ENCODE peak calls at places on chromosomes 13 and 19, in four cellular contexts. H, K, O and Y are unnamed samples.

GRCh38 chr13:111864566-111864965 is 202.4 kb upstream of the SOX1 start:
- DNase-seq in K (no peak), H (no peak), O (no peak), Y (no peak)

GRCh38 chr19:31312004-31312403 is 37.2 kb downstream of the TSHZ3 start:
- DNase-seq in O (peak), K (no peak), H (no peak), Y (peak)

GRCh38 chr19:3932931-3933810 is at the start of gene NMRK2:
- DNase-seq in K (no peak), O (no peak), H (no peak), Y (no peak)

GRCh38 chr13:50131998-50132936 is 117.0 kb downstream of the KCNRG start:
- DNase-seq in K (no peak), O (no peak), H (no peak), Y (peak)

GRCh38 chr19:13014101-13014920 is 19.0 kb downstream of the NFIX start:
- DNase-seq in O (peak), H (no peak), K (no peak), Y (no peak)

GRCh38 chr19:18669524-18669817 is 14.0 kb upstream of the CRTC1 start:
- DNase-seq in K (no peak), O (no peak), H (no peak), Y (peak)

GRCh38 chr19:41928221-41928683 is at the start of gene ERFL:
- DNase-seq in O (no peak), K (no peak), H (no peak), Y (no peak)

GRCh38 chr19:33246729-33247440 is 21.2 kb upstream of the SLC7A10 start:
- DNase-seq in K (no peak), H (no peak), O (no peak), Y (no peak)

GRCh38 chr13:106518535-106518934 is 16.9 kb downstream of the EFNB2 start:
- DNase-seq in O (no peak), H (no peak), K (no peak), Y (no peak)

GRCh38 chr19:38975214-38975860 is at the start of gene FBXO17:
- DNase-seq in O (peak), K (peak), H (peak), Y (peak)

GRCh38 chr13:99916366-99917103 is 55.0 kb downstream of the ZIC5 start:
- DNase-seq in H (peak), O (peak), K (no peak), Y (peak)

GRCh38 chr19:45443462-45444317 is 20.0 kb upstream of the ERCC1 start:
- DNase-seq in K (peak), H (peak), O (peak), Y (peak)

DNA sequence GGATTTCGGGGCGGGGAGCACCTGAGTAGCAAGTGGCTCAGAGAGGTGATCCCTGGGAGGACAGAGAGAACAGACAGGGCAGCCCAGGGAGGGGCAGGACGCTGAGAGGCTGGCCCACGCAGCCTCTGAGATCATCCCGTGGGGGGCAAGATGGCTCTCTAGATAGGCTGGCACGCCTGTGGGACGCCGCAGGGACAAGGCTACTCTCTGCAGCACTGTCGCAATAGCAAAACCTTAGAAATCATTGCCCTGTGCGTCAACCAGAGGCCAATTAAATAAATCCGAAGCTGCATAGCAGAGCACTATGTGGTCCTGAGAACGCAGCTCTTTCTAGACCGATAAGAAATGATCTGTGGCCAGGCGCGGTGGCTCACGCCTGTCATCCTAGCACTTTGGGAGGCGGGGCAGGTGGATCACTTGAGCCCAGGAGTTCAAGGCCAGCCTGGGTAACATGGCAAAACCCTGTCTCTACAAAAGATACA is 5.1 kb downstream of the PEX11G start:
- DNase-seq in O (no peak), H (no peak), K (peak), Y (no peak)
- TF ChIP-seq CTCF in O (no peak), H (no peak), K (no peak), Y (no peak)

DNA sequence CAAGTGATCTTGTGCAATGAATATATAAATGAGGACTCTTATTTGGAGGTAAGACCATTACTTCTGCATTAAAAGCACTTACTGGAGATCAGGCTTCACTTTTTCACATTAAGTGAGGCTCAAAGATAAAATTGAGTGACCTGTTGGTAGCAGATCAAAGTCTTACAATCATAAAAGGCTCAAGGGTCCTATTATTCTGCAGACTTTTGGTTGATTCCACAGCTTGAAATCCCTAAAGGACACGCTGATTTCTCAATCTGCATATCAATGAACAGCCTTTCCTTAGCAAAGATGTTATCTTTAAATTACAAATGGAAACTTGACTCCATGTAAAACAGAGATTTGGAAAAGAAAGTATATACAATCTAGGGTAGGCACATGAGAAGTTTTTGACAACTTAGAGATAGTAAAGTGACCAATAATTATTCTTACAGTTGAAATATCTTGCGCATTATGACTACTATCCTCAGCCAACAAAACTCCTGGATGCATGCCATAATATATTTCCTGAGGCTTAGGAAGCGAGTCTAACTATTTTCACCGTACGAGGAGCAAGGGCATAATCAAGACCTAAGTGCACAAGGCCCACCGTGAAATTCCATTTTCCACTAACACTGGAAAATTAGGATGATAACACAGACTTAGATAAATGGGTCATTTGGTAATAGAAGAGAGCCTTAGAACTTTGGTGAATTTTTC is 640.7 kb downstream of the LIG4 start:
- DNase-seq in O (no peak), H (no peak), K (no peak), Y (no peak)
- H3K4me3 ChIP-seq in O (no peak), H (no peak), K (no peak), Y (no peak)

DNA sequence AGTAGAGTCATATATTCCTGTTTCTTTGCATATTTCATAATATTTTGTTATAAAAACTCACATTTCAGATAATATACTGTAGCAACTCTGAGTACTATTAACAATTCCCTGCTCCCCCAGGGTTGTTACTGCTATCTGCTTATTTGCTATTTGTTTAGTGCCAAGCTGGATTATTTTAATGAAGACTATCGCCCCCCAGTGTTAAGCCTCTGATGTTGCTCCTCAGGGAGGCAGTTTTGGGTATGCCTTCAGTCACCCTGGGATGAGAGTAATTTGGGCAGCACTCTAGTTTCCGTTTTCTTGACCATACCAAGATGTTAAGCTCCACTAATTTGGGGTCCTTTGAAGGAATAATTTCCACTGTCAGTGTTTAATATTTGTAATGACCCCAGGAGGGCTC is 46.0 kb downstream of the MICU2 start:
- DNase-seq in H (no peak), O (peak), K (no peak), Y (no peak)
- TF ChIP-seq CTCF in H (peak), O (peak), K (peak), Y (peak)

GRCh38 chr13:27358420-27358819 is 66.0 kb upstream of the GTF3A start:
- DNase-seq in K (no peak), H (no peak), O (no peak), Y (no peak)

GRCh38 chr13:27360562-27360961 is 63.9 kb upstream of the GTF3A start:
- DNase-seq in H (no peak), K (no peak), O (no peak), Y (no peak)

GRCh38 chr13:27367570-27367969 is 56.8 kb upstream of the GTF3A start:
- DNase-seq in O (no peak), K (no peak), H (peak), Y (no peak)

GRCh38 chr13:27359203-27359821 is 65.1 kb upstream of the GTF3A start:
- DNase-seq in K (peak), H (peak), O (peak), Y (peak)

GRCh38 chr13:27362064-27362751 is 62.2 kb upstream of the GTF3A start:
- DNase-seq in H (peak), O (peak), K (peak), Y (peak)
- H3K4me3 ChIP-seq in H (peak), O (peak), K (peak), Y (peak)

DNA sequence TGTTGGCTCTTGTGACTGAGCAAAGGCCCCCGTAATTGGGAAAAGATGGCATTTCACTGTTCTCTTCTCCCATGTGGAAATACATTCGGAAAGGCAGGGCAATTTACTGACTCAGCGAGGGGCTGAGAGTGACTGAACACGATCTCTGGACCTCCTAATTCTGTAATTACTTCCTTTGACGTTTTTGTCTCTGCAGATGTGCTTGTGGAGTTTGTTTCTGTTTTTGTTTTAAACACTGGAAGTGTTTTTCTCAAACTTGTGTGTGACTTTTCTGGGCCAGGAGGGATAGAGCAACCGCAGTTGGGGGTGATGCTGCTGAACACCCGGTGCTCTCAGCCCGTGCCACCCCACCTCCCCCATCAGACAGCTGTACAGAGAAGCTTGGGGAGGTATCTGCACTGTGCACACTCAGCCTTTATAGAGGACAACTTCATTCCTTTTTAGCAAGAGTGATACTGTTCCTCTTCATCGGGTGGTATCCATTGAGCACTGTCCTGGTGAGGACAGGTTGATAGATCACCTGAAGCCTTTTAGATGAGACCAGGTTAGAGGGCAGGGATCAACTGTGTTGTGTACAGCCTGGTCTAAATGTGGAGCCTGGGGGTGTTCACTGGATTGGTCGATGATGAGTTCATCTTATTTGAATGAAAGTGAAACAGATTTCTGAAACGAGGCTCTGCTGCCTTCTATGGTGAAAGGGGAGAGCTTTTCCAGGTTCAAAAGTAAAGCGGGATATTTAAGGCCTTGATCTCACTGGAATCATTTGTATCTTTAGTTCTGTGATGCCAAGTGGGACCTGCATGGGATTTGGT is 117.4 kb downstream of the ESD start:
- DNase-seq in K (no peak), O (peak), H (no peak), Y (peak)
- TF ChIP-seq CTCF in K (no peak), O (peak), H (no peak), Y (no peak)

GRCh38 chr19:40467007-40467565 is 285 bp downstream of the SPTBN4 start:
- DNase-seq in O (no peak), K (peak), H (peak), Y (no peak)
- H3K4me3 ChIP-seq in O (peak), K (peak), H (no peak), Y (no peak)

DNA sequence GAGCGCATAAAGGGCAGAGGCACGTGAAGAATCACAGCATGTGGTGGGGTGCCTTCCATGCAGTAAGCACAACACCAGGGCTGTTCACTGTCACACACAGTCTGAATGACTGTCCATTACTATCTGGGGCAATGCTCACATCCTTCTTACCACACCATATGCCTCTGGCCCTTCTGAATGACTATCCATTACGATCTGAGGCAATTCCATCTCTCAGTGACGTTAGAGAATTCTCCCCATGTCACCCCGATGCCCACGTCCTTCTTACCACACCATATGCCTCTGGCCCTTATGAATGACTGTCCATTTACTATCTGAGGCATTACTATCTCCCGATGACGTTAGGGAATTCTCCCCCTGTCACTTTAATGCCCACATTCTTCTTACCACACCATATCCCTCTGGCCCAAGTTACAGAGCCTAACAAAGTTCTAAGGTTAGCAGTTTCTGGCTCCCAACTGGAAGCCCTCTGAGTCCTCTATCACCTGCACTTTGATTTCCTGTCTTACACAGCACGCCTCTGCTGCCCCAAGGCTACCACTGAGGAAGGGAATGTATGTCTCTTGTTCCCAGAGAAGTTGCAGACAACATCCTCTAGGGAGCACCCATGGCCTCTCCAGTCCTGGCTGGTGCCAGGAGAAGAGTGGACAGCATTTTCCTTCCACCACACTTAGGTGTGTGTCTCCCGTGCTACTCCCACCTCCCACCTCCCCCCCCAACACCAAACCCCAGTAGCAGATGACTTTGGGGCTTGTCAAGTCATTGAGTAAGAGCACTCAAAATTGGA is 154.8 kb downstream of the COG6 start:
- DNase-seq in H (no peak), O (no peak), K (no peak), Y (no peak)
- TF ChIP-seq CTCF in H (no peak), O (no peak), K (no peak), Y (no peak)

DNA sequence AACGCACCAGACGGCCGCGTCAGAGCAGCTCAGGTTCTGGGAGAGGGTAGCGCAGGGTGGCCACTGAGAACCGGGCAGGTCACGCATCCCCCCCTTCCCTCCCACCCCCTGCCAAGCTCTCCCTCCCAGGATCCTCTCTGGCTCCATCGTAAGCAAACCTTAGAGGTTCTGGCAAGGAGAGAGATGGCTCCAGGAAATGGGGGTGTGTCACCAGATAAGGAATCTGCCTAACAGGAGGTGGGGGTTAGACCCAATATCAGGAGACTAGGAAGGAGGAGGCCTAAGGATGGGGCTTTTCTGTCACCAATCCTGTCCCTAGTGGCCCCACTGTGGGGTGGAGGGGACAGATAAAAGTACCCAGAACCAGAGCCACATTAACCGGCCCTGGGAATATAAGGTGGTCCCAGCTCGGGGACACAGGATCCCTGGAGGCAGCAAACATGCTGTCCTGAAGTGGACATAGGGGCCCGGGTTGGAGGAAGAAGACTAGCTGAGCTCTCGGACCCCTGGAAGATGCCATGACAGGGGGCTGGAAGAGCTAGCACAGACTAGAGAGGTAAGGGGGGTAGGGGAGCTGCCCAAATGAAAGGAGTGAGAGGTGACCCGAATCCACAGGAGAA is 1.9 kb downstream of the PPP1R12C start:
- DNase-seq in H (no peak), O (no peak), K (no peak), Y (no peak)
- H3K4me3 ChIP-seq in H (no peak), O (peak), K (peak), Y (peak)

DNA sequence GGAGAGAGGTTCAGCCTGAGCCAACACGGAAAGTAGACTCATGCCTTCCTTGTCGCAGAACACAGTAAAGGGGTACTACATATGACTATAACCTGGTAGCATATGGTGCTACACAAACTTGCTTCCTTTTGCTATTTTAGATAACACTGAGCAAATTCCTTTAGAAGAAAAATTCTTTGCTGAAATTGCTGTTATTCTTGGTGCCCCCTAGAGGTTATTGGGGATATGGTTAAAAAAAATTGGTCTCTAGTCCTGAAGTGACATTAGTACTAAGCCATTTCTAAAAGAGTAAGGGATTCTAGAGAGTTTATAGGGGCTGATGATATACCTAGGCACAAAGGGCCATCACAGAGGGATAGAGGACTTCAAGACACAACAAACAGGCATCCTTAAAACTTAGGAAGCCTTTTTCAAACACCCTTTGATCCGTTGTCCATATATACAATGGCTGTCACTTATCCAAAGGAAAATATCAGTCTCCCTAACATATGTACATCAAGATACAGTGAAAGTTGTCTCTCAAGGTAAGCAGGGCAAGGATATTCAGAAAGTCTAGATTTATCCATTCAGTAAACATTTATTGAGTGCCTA is 13.9 kb upstream of the HS6ST3 start:
- DNase-seq in H (no peak), K (no peak), O (peak), Y (peak)
- TF ChIP-seq CTCF in H (peak), K (peak), O (peak), Y (peak)